ENCODE peak calls at places on chromosomes 6 and 20, in four cellular contexts. G, K, L and A are unnamed samples.

GRCh38 chr6:139927742-139928305 is 553.4 kb upstream of the CITED2 start:
- DNase-seq in G (no peak), K (no peak), L (no peak), A (no peak)

GRCh38 chr20:62705626-62706025 is 3.0 kb upstream of the NTSR1 start:
- DNase-seq in G (no peak), K (no peak), L (no peak), A (no peak)

GRCh38 chr6:76518443-76518842 is 446.0 kb upstream of the IMPG1 start:
- DNase-seq in G (no peak), K (no peak), L (no peak), A (no peak)

GRCh38 chr6:96811670-96812069 is 25.6 kb downstream of the GPR63 start:
- DNase-seq in G (no peak), K (no peak), L (no peak), A (no peak)

GRCh38 chr6:31090275-31090972 is 22.0 kb downstream of the C6orf15 start:
- DNase-seq in G (no peak), K (no peak), L (no peak), A (no peak)

GRCh38 chr6:161168281-161168891 is 105.5 kb downstream of the AGPAT4 start:
- DNase-seq in G (no peak), K (peak), L (peak), A (no peak)

GRCh38 chr20:58755751-58756524 is 63.3 kb downstream of the NPEPL1 start:
- DNase-seq in G (no peak), K (no peak), L (no peak), A (no peak)

GRCh38 chr6:160933256-160933655 is 58.3 kb upstream of the MAP3K4 start:
- DNase-seq in G (no peak), K (no peak), L (no peak), A (no peak)

GRCh38 chr6:75204222-75204958 is 1.5 kb downstream of the COL12A1 start:
- DNase-seq in G (peak), K (peak), L (peak), A (no peak)

GRCh38 chr20:23367770-23368169 is 5.8 kb downstream of the GZF1 start:
- DNase-seq in G (no peak), K (no peak), L (no peak), A (no peak)
- TF ChIP-seq POLR2A in G (no peak), K (no peak), L (no peak), A (no peak)

GRCh38 chr20:45911486-45912343 is at the start of gene PLTP:
- DNase-seq in G (peak), K (no peak), L (no peak), A (no peak)
- TF ChIP-seq POLR2A in G (peak), K (no peak), L (no peak), A (no peak)

GRCh38 chr6:147508073-147508870 is at the start of gene SAMD5:
- DNase-seq in G (peak), K (peak), L (peak), A (peak)
- TF ChIP-seq POLR2A in G (no peak), K (no peak), L (peak), A (no peak)

DNA sequence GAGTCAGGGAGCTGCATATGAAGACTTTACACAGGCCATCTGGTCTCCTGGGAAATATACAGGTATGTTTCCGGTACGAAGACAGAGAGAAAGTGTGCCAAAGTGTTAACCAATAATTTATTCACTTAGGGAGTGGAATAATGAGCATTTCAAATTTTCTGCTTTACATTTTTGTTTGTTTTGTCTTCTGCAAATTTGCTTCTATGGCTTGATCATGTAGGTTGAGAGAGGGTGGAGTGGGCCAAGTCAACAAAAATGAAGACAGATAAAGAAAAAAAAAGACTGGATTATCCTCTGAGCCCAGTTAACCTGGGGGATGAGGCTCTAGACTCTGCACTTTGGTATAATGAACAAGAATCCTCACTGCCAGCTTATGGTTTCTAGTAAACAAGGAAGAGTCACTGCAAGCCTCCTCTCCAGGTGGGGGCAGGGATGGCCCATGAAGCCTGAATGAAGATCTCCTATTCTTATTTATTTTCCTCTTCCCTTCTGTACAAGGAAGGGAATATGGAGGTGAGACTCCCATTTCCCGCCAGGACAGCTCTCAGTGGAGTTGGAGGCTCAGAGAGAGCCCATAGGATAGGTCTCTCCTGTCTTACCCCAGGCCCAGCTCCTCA is 37.7 kb downstream of the KCNK17 start:
- DNase-seq in G (no peak), K (no peak), L (no peak), A (no peak)
- TF ChIP-seq POLR2A in G (no peak), K (no peak), L (no peak), A (no peak)

GRCh38 chr6:52243282-52243893 is 912 bp downstream of the IL17F start:
- DNase-seq in G (no peak), K (no peak), L (no peak), A (no peak)

GRCh38 chr6:52241819-52242218 is 2.5 kb downstream of the IL17F start:
- DNase-seq in G (no peak), K (no peak), L (no peak), A (no peak)

GRCh38 chr6:52249078-52249477 is 4.8 kb upstream of the IL17F start:
- DNase-seq in G (no peak), K (no peak), L (no peak), A (no peak)

GRCh38 chr6:52245425-52245824 is 1.1 kb upstream of the IL17F start:
- DNase-seq in G (no peak), K (no peak), L (no peak), A (no peak)

DNA sequence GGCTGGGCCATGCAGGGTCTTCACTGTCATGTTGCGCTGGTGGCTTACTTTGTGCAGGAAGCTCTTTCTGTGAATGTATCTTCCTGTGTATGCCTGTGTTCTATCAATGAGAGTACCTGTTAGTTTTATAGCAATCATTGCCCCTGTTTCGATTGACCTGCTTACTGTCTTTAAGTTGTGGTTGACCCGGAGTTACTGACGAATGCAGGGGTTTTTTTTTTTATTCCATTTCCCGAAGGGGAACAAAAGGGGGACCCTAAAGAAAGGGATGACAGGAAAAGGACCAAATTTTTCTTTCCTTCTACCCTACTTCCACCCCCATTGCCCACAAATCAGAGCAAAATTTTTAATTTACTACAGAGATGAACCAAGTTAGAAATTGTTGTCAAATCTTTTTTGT is at the start of gene IL17F:
- DNase-seq in G (no peak), K (no peak), L (no peak), A (no peak)
- TF ChIP-seq POLR2A in G (no peak), K (no peak), L (no peak), A (no peak)

DNA sequence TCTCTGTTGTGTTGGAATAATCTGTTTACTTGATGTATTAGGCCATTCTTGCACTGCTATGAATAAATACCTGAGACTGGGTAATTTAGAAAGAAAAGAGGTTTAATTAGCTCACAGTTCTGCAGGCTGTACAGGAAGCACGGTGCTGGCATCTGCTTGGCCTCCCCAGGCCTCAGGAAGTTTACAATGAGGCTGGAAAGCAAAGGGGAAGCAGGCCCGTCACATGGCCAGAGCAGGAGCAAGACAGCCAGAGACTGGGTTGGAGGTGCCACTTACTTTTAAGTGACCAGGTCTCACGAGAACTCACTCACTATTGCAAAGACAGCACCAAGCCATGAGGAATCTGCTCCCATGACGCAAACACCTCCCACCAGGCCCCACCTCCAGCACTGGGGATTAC is 50.6 kb upstream of the FUCA2 start:
- DNase-seq in G (no peak), K (no peak), L (no peak), A (no peak)
- TF ChIP-seq POLR2A in G (no peak), K (no peak), L (no peak), A (no peak)

DNA sequence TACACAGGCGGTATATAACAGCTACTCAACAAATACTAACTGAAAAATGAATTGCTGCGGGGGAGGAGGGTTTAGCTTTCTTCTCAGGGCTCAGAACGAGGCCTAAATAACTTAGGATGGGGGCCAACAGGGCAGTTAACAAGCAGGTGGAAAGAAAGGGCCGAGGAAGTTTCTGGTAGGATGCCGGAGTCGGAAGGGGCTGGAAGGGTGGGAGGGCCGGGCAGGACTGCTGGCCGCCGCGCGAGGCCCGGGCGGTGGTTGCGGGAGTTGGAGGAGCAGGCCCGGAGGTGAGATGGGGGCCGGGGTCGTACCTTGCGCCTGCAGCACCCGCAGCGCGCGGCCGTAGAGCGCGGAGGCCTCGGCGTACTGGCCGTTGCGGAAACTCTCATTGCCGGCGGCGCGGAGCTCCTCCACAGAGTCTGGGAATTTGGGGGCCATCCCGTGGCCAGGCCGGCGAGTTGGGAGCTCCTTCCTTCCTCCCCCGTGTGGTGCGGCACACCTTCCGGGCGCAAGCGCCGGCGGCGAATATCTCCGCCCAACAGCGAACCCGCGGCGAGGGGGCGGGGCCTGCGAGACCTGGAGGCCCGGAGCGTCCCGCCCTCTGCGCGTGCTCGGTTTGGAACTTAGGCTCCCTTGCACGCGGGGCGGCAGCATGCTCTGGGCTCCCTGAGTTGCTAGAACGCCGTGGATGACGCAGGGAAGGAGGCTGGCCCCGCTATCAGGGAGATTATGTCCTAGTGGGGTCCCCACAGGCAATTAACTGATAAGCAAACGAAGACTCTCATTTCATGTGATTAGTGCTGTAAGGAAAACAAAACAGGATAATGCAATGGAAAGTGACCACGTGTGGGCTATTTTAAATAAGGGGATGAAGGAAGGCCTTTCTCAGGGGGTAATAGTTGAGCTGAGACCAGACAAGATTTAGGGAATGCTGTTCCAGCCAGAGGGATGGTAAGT is at the start of gene TOMM34:
- DNase-seq in G (peak), K (peak), L (peak), A (peak)
- TF ChIP-seq POLR2A in G (no peak), K (peak), L (peak), A (peak)

GRCh38 chr6:125986295-125986955 is at the start of gene TRMT11:
- DNase-seq in G (peak), K (peak), L (peak), A (peak)
- TF ChIP-seq POLR2A in G (no peak), K (peak), L (peak), A (peak)